ENCODE peak calls at places on chromosomes 1 and 21, in six cellular contexts. H is fibroblast of gingiva; Y is stimulated activated CD4-positive, alpha-beta T cell treated with anti-CD3 and anti-CD28 coated beads, Interleukin-2, amount 100 ng/mL, for 48 hours; E is ureter; I is Panc1; G is activated CD4-positive, alpha-beta T cell treated with anti-CD3 and anti-CD28 coated beads, Interleukin-2, amount 50 U/mL, for 1 hour. N is an unnamed sample.

GRCh38 chr1:85128296-85128695 is 72.5 kb downstream of the SYDE2 start:
- DNase-seq in H (peak; percentile 80), Y (no peak), E (no peak), I (no peak), G (no peak), N (no peak)

GRCh38 chr1:9573723-9574122 is 15.0 kb upstream of the TMEM201 start:
- DNase-seq in H (peak; percentile 27), Y (no peak), E (no peak), I (no peak), G (no peak), N (no peak)

GRCh38 chr1:4253918-4254317 is 353.8 kb upstream of the C1orf174 start:
- DNase-seq in H (no peak), Y (no peak), E (no peak), I (no peak), G (no peak), N (no peak)

GRCh38 chr1:215719569-215719968 is 152.5 kb downstream of the KCTD3 start:
- DNase-seq in H (no peak), Y (no peak), E (no peak), I (no peak), G (no peak), N (no peak)

GRCh38 chr1:9246841-9247785 is 12.5 kb downstream of the H6PD start:
- DNase-seq in H (no peak), Y (no peak), E (no peak), I (no peak), G (no peak), N (no peak)

GRCh38 chr1:203867816-203868215 is 6.4 kb downstream of the SNRPE start:
- DNase-seq in H (no peak), Y (no peak), E (no peak), I (no peak), G (no peak), N (no peak)

GRCh38 chr1:172517545-172517944 is 15.4 kb upstream of the SUCO start:
- DNase-seq in H (no peak), Y (no peak), E (no peak), I (no peak), G (no peak), N (no peak)

GRCh38 chr1:66176012-66176715 is 357.8 kb upstream of the SGIP1 start:
- DNase-seq in H (no peak), Y (no peak), E (no peak), I (no peak), G (no peak), N (no peak)

GRCh38 chr1:56404561-56405030 is 174.8 kb downstream of the PLPP3 start:
- DNase-seq in H (peak; percentile 17), Y (no peak), E (no peak), I (no peak), G (no peak), N (no peak)

GRCh38 chr1:226656201-226656600 is 82.9 kb downstream of the ITPKB start:
- DNase-seq in H (no peak), Y (no peak), E (no peak), I (no peak), G (no peak), N (no peak)

GRCh38 chr1:198679535-198680173 is 40.8 kb downstream of the PTPRC start:
- DNase-seq in H (no peak), Y (no peak), E (no peak), I (no peak), G (peak; percentile 42), N (no peak)

GRCh38 chr1:77360256-77360655 is 78.4 kb downstream of the AK5 start:
- DNase-seq in H (no peak), Y (no peak), E (no peak), I (no peak), G (no peak), N (no peak)

GRCh38 chr1:6517435-6517851 is 26.0 kb upstream of the PLEKHG5 start:
- DNase-seq in H (no peak), Y (no peak), E (no peak), I (no peak), G (no peak), N (no peak)

GRCh38 chr21:16956824-16957223 is 556.0 kb upstream of the CXADR start:
- DNase-seq in H (no peak), Y (no peak), E (no peak), I (no peak), G (no peak), N (no peak)

N was measured in neural crest cell.